ENCODE peak calls at places on chromosomes 16 and 17, in six cellular contexts. One of them, this sample, is unnamed.

GRCh38 chr16:83899272-83899897 is 470 bp downstream of the MLYCD start:
- DNase-seq in T1000: no peak
- DNase-seq in KG1: no peak
- DNase-seq in AG10803: peak
- DNase-seq in stimulated activated CD4-positive, alpha-beta T cell treated with anti-CD3 and anti-CD28 coated beads, Interleukin-15, amount 100 ng/mL, for 24 hours: peak
- DNase-seq in LoVo: peak
- DNase-seq in this sample: no peak

GRCh38 chr17:74898376-74898946 is 5.0 kb upstream of the FADS6 start:
- DNase-seq in T1000: no peak
- DNase-seq in KG1: no peak
- DNase-seq in AG10803: no peak
- DNase-seq in stimulated activated CD4-positive, alpha-beta T cell treated with anti-CD3 and anti-CD28 coated beads, Interleukin-15, amount 100 ng/mL, for 24 hours: no peak
- DNase-seq in LoVo: no peak
- DNase-seq in this sample: no peak

GRCh38 chr17:21513012-21513570 is 136.9 kb downstream of the KCNJ12 start:
- DNase-seq in T1000: peak
- DNase-seq in KG1: no peak
- DNase-seq in AG10803: peak
- DNase-seq in stimulated activated CD4-positive, alpha-beta T cell treated with anti-CD3 and anti-CD28 coated beads, Interleukin-15, amount 100 ng/mL, for 24 hours: peak
- DNase-seq in LoVo: peak
- DNase-seq in this sample: no peak

GRCh38 chr17:45149669-45150603 is 1.7 kb downstream of the HEXIM1 start:
- DNase-seq in T1000: peak
- DNase-seq in KG1: peak
- DNase-seq in AG10803: peak
- DNase-seq in stimulated activated CD4-positive, alpha-beta T cell treated with anti-CD3 and anti-CD28 coated beads, Interleukin-15, amount 100 ng/mL, for 24 hours: peak
- DNase-seq in LoVo: no peak
- DNase-seq in this sample: no peak

GRCh38 chr16:68041783-68042182 is 18.7 kb downstream of the DUS2 start:
- DNase-seq in T1000: no peak
- DNase-seq in KG1: no peak
- DNase-seq in AG10803: no peak
- DNase-seq in stimulated activated CD4-positive, alpha-beta T cell treated with anti-CD3 and anti-CD28 coated beads, Interleukin-15, amount 100 ng/mL, for 24 hours: no peak
- DNase-seq in LoVo: no peak
- DNase-seq in this sample: no peak

GRCh38 chr16:12231666-12232065 is 255.1 kb downstream of the SNX29 start:
- DNase-seq in T1000: no peak
- DNase-seq in KG1: no peak
- DNase-seq in AG10803: peak
- DNase-seq in stimulated activated CD4-positive, alpha-beta T cell treated with anti-CD3 and anti-CD28 coated beads, Interleukin-15, amount 100 ng/mL, for 24 hours: no peak
- DNase-seq in LoVo: no peak
- DNase-seq in this sample: peak

GRCh38 chr17:82287013-82287848 is 13.7 kb upstream of the CSNK1D start:
- DNase-seq in T1000: no peak
- DNase-seq in KG1: no peak
- DNase-seq in AG10803: no peak
- DNase-seq in stimulated activated CD4-positive, alpha-beta T cell treated with anti-CD3 and anti-CD28 coated beads, Interleukin-15, amount 100 ng/mL, for 24 hours: no peak
- DNase-seq in LoVo: peak
- DNase-seq in this sample: no peak

GRCh38 chr17:58595194-58595792 is 80.9 kb upstream of the MTMR4 start:
- DNase-seq in T1000: no peak
- DNase-seq in KG1: no peak
- DNase-seq in AG10803: no peak
- DNase-seq in stimulated activated CD4-positive, alpha-beta T cell treated with anti-CD3 and anti-CD28 coated beads, Interleukin-15, amount 100 ng/mL, for 24 hours: no peak
- DNase-seq in LoVo: no peak
- DNase-seq in this sample: no peak

GRCh38 chr16:89332248-89333245 is 115.0 kb downstream of the ZNF778 start:
- DNase-seq in T1000: no peak
- DNase-seq in KG1: no peak
- DNase-seq in AG10803: no peak
- DNase-seq in stimulated activated CD4-positive, alpha-beta T cell treated with anti-CD3 and anti-CD28 coated beads, Interleukin-15, amount 100 ng/mL, for 24 hours: no peak
- DNase-seq in LoVo: no peak
- DNase-seq in this sample: no peak

GRCh38 chr17:419073-419735 is 66.6 kb upstream of the RPH3AL start:
- DNase-seq in T1000: no peak
- DNase-seq in KG1: peak
- DNase-seq in AG10803: no peak
- DNase-seq in stimulated activated CD4-positive, alpha-beta T cell treated with anti-CD3 and anti-CD28 coated beads, Interleukin-15, amount 100 ng/mL, for 24 hours: peak
- DNase-seq in LoVo: no peak
- DNase-seq in this sample: no peak

GRCh38 chr17:43791589-43791988 is 11.4 kb downstream of the CFAP97D1 start:
- DNase-seq in T1000: no peak
- DNase-seq in KG1: no peak
- DNase-seq in AG10803: peak
- DNase-seq in stimulated activated CD4-positive, alpha-beta T cell treated with anti-CD3 and anti-CD28 coated beads, Interleukin-15, amount 100 ng/mL, for 24 hours: no peak
- DNase-seq in LoVo: peak
- DNase-seq in this sample: no peak

GRCh38 chr17:37064166-37064565 is 115.4 kb downstream of the AATF start:
- DNase-seq in T1000: no peak
- DNase-seq in KG1: no peak
- DNase-seq in AG10803: no peak
- DNase-seq in stimulated activated CD4-positive, alpha-beta T cell treated with anti-CD3 and anti-CD28 coated beads, Interleukin-15, amount 100 ng/mL, for 24 hours: no peak
- DNase-seq in LoVo: no peak
- DNase-seq in this sample: no peak

GRCh38 chr17:45718791-45719190 is 65.3 kb upstream of the CRHR1 start:
- DNase-seq in T1000: no peak
- DNase-seq in KG1: no peak
- DNase-seq in AG10803: no peak
- DNase-seq in stimulated activated CD4-positive, alpha-beta T cell treated with anti-CD3 and anti-CD28 coated beads, Interleukin-15, amount 100 ng/mL, for 24 hours: no peak
- DNase-seq in LoVo: no peak
- DNase-seq in this sample: no peak

GRCh38 chr17:50114849-50115357 is 15.1 kb downstream of the SAMD14 start:
- DNase-seq in T1000: no peak
- DNase-seq in KG1: peak
- DNase-seq in AG10803: peak
- DNase-seq in stimulated activated CD4-positive, alpha-beta T cell treated with anti-CD3 and anti-CD28 coated beads, Interleukin-15, amount 100 ng/mL, for 24 hours: peak
- DNase-seq in LoVo: no peak
- DNase-seq in this sample: no peak

GRCh38 chr16:55078699-55079415 is 148.2 kb downstream of the IRX5 start:
- DNase-seq in T1000: no peak
- DNase-seq in KG1: no peak
- DNase-seq in AG10803: no peak
- DNase-seq in stimulated activated CD4-positive, alpha-beta T cell treated with anti-CD3 and anti-CD28 coated beads, Interleukin-15, amount 100 ng/mL, for 24 hours: no peak
- DNase-seq in LoVo: no peak
- DNase-seq in this sample: no peak

GRCh38 chr16:89827383-89828198 is 684 bp upstream of the SPIRE2 start:
- DNase-seq in T1000: peak
- DNase-seq in KG1: no peak
- DNase-seq in AG10803: peak
- DNase-seq in stimulated activated CD4-positive, alpha-beta T cell treated with anti-CD3 and anti-CD28 coated beads, Interleukin-15, amount 100 ng/mL, for 24 hours: no peak
- DNase-seq in LoVo: peak
- DNase-seq in this sample: peak

GRCh38 chr16:70255584-70255983 is 3.8 kb upstream of the EXOSC6 start:
- DNase-seq in T1000: no peak
- DNase-seq in KG1: no peak
- DNase-seq in AG10803: no peak
- DNase-seq in stimulated activated CD4-positive, alpha-beta T cell treated with anti-CD3 and anti-CD28 coated beads, Interleukin-15, amount 100 ng/mL, for 24 hours: no peak
- DNase-seq in LoVo: no peak
- DNase-seq in this sample: no peak

GRCh38 chr17:520447-521167 is 168.0 kb upstream of the RPH3AL start:
- DNase-seq in T1000: no peak
- DNase-seq in KG1: no peak
- DNase-seq in AG10803: no peak
- DNase-seq in stimulated activated CD4-positive, alpha-beta T cell treated with anti-CD3 and anti-CD28 coated beads, Interleukin-15, amount 100 ng/mL, for 24 hours: no peak
- DNase-seq in LoVo: no peak
- DNase-seq in this sample: no peak

GRCh38 chr17:49190932-49191331 is 19.4 kb downstream of the GNGT2 start:
- DNase-seq in T1000: no peak
- DNase-seq in KG1: no peak
- DNase-seq in AG10803: no peak
- DNase-seq in stimulated activated CD4-positive, alpha-beta T cell treated with anti-CD3 and anti-CD28 coated beads, Interleukin-15, amount 100 ng/mL, for 24 hours: no peak
- DNase-seq in LoVo: no peak
- DNase-seq in this sample: no peak

GRCh38 chr17:81200695-81201580 is 21.8 kb downstream of the CEP131 start:
- DNase-seq in T1000: no peak
- DNase-seq in KG1: peak
- DNase-seq in AG10803: peak
- DNase-seq in stimulated activated CD4-positive, alpha-beta T cell treated with anti-CD3 and anti-CD28 coated beads, Interleukin-15, amount 100 ng/mL, for 24 hours: peak
- DNase-seq in LoVo: peak
- DNase-seq in this sample: peak

GRCh38 chr16:14415291-14415690 is 214.8 kb downstream of the PARN start:
- DNase-seq in T1000: no peak
- DNase-seq in KG1: no peak
- DNase-seq in AG10803: no peak
- DNase-seq in stimulated activated CD4-positive, alpha-beta T cell treated with anti-CD3 and anti-CD28 coated beads, Interleukin-15, amount 100 ng/mL, for 24 hours: no peak
- DNase-seq in LoVo: no peak
- DNase-seq in this sample: no peak

GRCh38 chr17:38579934-38580333 is 25.8 kb downstream of the SRCIN1 start:
- DNase-seq in T1000: no peak
- DNase-seq in KG1: no peak
- DNase-seq in AG10803: no peak
- DNase-seq in stimulated activated CD4-positive, alpha-beta T cell treated with anti-CD3 and anti-CD28 coated beads, Interleukin-15, amount 100 ng/mL, for 24 hours: peak
- DNase-seq in LoVo: no peak
- DNase-seq in this sample: no peak

GRCh38 chr16:74275031-74275636 is 21.5 kb upstream of the PSMD7 start:
- DNase-seq in T1000: no peak
- DNase-seq in KG1: no peak
- DNase-seq in AG10803: peak
- DNase-seq in stimulated activated CD4-positive, alpha-beta T cell treated with anti-CD3 and anti-CD28 coated beads, Interleukin-15, amount 100 ng/mL, for 24 hours: no peak
- DNase-seq in LoVo: peak
- DNase-seq in this sample: no peak

GRCh38 chr16:56109205-56109604 is 82.1 kb upstream of the GNAO1 start:
- DNase-seq in T1000: no peak
- DNase-seq in KG1: no peak
- DNase-seq in AG10803: no peak
- DNase-seq in stimulated activated CD4-positive, alpha-beta T cell treated with anti-CD3 and anti-CD28 coated beads, Interleukin-15, amount 100 ng/mL, for 24 hours: no peak
- DNase-seq in LoVo: no peak
- DNase-seq in this sample: no peak

GRCh38 chr16:50602531-50603205 is 54.5 kb downstream of the NKD1 start:
- DNase-seq in T1000: no peak
- DNase-seq in KG1: no peak
- DNase-seq in AG10803: no peak
- DNase-seq in stimulated activated CD4-positive, alpha-beta T cell treated with anti-CD3 and anti-CD28 coated beads, Interleukin-15, amount 100 ng/mL, for 24 hours: peak
- DNase-seq in LoVo: peak
- DNase-seq in this sample: no peak

GRCh38 chr16:66598111-66598510 is 6.4 kb upstream of the CMTM3 start:
- DNase-seq in T1000: no peak
- DNase-seq in KG1: no peak
- DNase-seq in AG10803: no peak
- DNase-seq in stimulated activated CD4-positive, alpha-beta T cell treated with anti-CD3 and anti-CD28 coated beads, Interleukin-15, amount 100 ng/mL, for 24 hours: no peak
- DNase-seq in LoVo: no peak
- DNase-seq in this sample: no peak

GRCh38 chr16:65413861-65414260 is 292.0 kb upstream of the CDH11 start:
- DNase-seq in T1000: no peak
- DNase-seq in KG1: no peak
- DNase-seq in AG10803: no peak
- DNase-seq in stimulated activated CD4-positive, alpha-beta T cell treated with anti-CD3 and anti-CD28 coated beads, Interleukin-15, amount 100 ng/mL, for 24 hours: no peak
- DNase-seq in LoVo: no peak
- DNase-seq in this sample: no peak

GRCh38 chr17:76139801-76140660 is 1.0 kb downstream of the FOXJ1 start:
- DNase-seq in T1000: no peak
- DNase-seq in KG1: no peak
- DNase-seq in AG10803: no peak
- DNase-seq in stimulated activated CD4-positive, alpha-beta T cell treated with anti-CD3 and anti-CD28 coated beads, Interleukin-15, amount 100 ng/mL, for 24 hours: peak
- DNase-seq in LoVo: no peak
- DNase-seq in this sample: no peak

GRCh38 chr17:43753488-43754129 is 5.0 kb downstream of the SOST start:
- DNase-seq in T1000: no peak
- DNase-seq in KG1: no peak
- DNase-seq in AG10803: peak
- DNase-seq in stimulated activated CD4-positive, alpha-beta T cell treated with anti-CD3 and anti-CD28 coated beads, Interleukin-15, amount 100 ng/mL, for 24 hours: no peak
- DNase-seq in LoVo: peak
- DNase-seq in this sample: no peak